ENCODE peak calls at places on chromosomes 7 and 10, in four cellular contexts. W is effector memory CD4-positive, alpha-beta T cell; L is pancreas; Q is CD8-positive, alpha-beta memory T cell. F is an unnamed sample.

GRCh38 chr10:89837173-89838001 is 136.0 kb downstream of the KIF20B start:
- DNase-seq in L (peak; percentile 38), W (no peak), Q (peak; percentile 61), F (no peak)

GRCh38 chr7:108455833-108456677 is at the start of gene NRCAM:
- DNase-seq in Q (no peak), L (peak; percentile 88), W (no peak), F (no peak)

GRCh38 chr10:93139059-93139658 is 65.5 kb downstream of the CYP26A1 start:
- DNase-seq in Q (no peak), W (no peak), L (no peak), F (no peak)

GRCh38 chr7:33804261-33804660 is 101.1 kb upstream of the BMPER start:
- DNase-seq in L (no peak), Q (no peak), W (no peak), F (no peak)

GRCh38 chr7:50379082-50379481 is 71.1 kb downstream of the FIGNL1 start:
- DNase-seq in Q (no peak), W (no peak), L (peak; percentile 27), F (no peak)

GRCh38 chr7:69395072-69395714 is 203.1 kb upstream of the AUTS2 start:
- DNase-seq in Q (no peak), L (no peak), W (no peak), F (no peak)

GRCh38 chr7:7861211-7861633 is 107.4 kb upstream of the GLCCI1 start:
- DNase-seq in W (no peak), L (no peak), Q (no peak), F (no peak)

GRCh38 chr10:114576132-114576487 is 82.0 kb downstream of the ABLIM1 start:
- DNase-seq in W (no peak), L (no peak), Q (no peak), F (no peak)

GRCh38 chr10:27235706-27236105 is 4.9 kb downstream of the ACBD5 start:
- DNase-seq in W (no peak), Q (no peak), L (no peak), F (no peak)

GRCh38 chr10:49068209-49068608 is 47.1 kb downstream of the VSTM4 start:
- DNase-seq in L (no peak), Q (no peak), W (no peak), F (no peak)

GRCh38 chr7:16266877-16267276 is 154.5 kb downstream of the CRPPA start:
- DNase-seq in W (no peak), Q (no peak), L (no peak), F (no peak)

GRCh38 chr10:104256335-104257080 is 1.8 kb downstream of the GSTO1 start:
- DNase-seq in L (no peak), W (no peak), Q (no peak), F (no peak)

GRCh38 chr10:11609492-11610093 is 1.9 kb downstream of the USP6NL start:
- DNase-seq in W (no peak), L (no peak), Q (no peak), F (no peak)

GRCh38 chr10:11611248-11612003 is at the start of gene USP6NL:
- DNase-seq in L (peak; percentile 95), W (peak; percentile 43), Q (peak; percentile 74), F (peak; percentile 25)

GRCh38 chr10:11610855-11611247 is 599 bp downstream of the USP6NL start:
- DNase-seq in L (peak; percentile 54), Q (no peak), W (no peak), F (no peak)

GRCh38 chr10:11610151-11610854 is 1.1 kb downstream of the USP6NL start:
- DNase-seq in L (no peak), W (no peak), Q (no peak), F (no peak)

DNA sequence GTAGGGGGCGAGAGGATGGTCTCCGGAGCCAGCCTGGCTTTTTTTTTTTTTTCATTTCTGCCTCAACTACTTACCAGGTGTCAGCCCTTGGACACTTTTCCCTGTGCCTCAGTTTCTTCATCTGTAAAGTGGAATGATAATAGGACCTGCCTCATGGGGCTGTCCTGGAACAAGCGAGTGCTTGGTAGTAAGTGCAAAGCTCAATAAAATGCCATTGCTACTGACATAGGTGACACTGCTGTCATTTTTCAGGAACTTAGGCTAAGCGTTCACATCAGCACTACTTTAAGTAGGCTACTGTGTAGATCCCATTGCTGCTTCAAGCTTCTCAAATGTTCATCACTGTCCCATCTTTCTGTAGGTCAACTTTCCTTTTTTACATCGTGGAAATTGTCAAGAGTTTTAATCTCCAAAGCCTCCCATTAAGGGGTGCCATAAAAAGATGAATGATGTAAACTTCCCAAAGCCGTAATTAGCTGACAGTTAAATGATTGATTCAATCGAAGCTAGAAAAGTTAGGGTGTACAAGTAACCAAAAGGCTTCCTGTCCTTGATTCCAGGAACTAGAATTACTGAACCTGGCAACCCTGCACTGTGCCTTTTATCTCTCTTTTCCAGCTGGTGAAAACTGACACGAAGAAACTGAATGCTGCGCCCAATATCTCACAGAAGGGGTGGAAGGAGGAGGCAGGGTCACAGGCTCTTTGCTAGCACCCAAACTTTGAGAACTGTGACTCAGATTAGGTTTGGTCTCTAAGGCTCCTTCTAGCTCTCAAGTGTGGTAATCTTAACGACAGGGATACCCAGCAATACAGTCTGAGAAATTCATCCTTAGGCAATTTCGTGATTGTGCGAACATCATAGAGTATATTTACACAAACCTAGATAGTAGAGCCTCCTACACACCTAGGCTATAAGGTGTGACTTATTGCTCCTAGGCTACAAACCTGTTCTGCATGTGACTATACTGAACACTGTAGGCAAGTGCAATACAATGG is 853 bp upstream of the USP6NL start:
- DNase-seq in L (no peak), Q (no peak), W (no peak), F (no peak)
- H3K27ac ChIP-seq in L (peak overlapping the region; percentile 71), Q (peak overlapping the region; percentile 79), W (no peak overlapping the region), F (peak overlapping the region; percentile 95)

DNA sequence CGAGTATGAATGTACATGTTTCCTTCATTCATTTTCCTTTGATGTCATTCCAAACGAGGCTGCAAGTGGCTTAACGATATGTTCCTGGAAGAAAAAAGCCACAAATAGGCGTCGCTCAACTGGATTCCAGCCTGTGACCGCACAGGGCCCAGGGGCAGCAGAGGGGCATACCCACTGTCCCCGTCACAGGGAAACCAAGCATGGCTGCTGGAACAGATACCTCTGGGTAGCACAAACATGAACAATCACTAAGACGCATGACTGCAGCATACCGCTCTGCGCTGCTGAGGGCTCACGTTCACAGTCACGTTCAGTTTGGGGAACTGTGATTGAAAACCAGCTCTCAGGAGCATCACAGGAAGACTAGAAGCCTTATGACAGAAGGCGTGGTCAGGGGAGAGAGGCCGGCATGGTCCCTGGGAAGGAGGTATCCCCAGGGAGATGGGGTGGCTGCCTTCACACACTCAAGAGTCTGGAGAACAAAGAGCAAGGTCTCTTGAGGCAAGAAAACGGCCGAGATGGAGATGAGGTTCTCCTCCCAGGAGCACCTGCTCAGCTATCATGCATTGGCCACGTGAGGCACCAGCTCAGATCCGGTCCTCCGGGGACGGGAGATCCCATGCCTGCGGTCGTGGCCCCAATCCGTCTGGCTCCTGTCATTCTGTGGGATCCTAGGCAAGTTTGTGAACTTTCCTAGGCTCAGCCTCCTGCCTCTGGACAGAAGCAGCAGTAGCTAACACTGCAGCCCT is 213.6 kb downstream of the DIP2C start:
- DNase-seq in W (no peak), Q (no peak), L (no peak), F (no peak)
- H3K27ac ChIP-seq in W (no peak overlapping the region), Q (no peak overlapping the region), L (no peak overlapping the region), F (no peak overlapping the region)

GRCh38 chr7:42493436-42494198 is 256.6 kb upstream of the GLI3 start:
- DNase-seq in Q (no peak), W (no peak), L (peak; percentile 27), F (no peak)

GRCh38 chr7:42492895-42493294 is 255.9 kb upstream of the GLI3 start:
- DNase-seq in Q (no peak), L (no peak), W (no peak), F (no peak)

GRCh38 chr7:42495251-42495650 is 258.2 kb upstream of the GLI3 start:
- DNase-seq in Q (no peak), W (no peak), L (no peak), F (no peak)

GRCh38 chr7:42494199-42494710 is 257.2 kb upstream of the GLI3 start:
- DNase-seq in L (no peak), Q (no peak), W (no peak), F (no peak)

GRCh38 chr7:42494722-42495121 is 257.7 kb upstream of the GLI3 start:
- DNase-seq in L (no peak), Q (no peak), W (no peak), F (no peak)
- H3K27ac ChIP-seq in L (no peak overlapping the region), Q (no peak overlapping the region), W (no peak overlapping the region), F (peak overlapping the region; percentile 37)

GRCh38 chr10:5681930-5682329 is 2.7 kb upstream of the TASOR2 start:
- DNase-seq in Q (no peak), W (no peak), L (no peak), F (no peak)

GRCh38 chr10:5684971-5685763 is 529 bp downstream of the TASOR2 start:
- DNase-seq in L (peak; percentile 67), W (peak; percentile 49), Q (peak; percentile 78), F (no peak)

GRCh38 chr10:5685764-5686240 is 1.2 kb downstream of the TASOR2 start:
- DNase-seq in Q (no peak), W (no peak), L (no peak), F (no peak)

GRCh38 chr10:5684318-5684970 is at the start of gene TASOR2:
- DNase-seq in L (peak; percentile 97), W (peak; percentile 93), Q (peak; percentile 97), F (peak; percentile 83)

DNA sequence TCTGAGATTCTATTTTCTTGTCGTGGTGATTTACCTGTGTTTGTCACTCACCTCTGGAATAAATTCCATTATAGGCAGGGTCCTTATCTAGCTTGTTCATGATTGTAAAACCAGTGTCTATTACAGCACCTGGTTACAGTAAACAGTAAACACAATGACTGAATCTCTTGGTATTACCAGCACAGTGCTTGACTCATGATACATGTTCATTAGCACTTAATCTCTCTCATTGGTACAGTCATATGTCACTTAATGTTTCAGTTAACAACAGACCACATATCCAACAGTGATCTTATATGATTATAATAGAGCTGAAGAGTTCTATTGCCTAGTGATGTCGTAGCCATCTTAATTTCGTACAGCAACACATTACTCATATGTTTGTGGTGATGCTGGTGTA is 1.6 kb upstream of the TASOR2 start:
- DNase-seq in L (no peak), Q (no peak), W (no peak), F (no peak)
- H3K27ac ChIP-seq in L (no peak overlapping the region), Q (no peak overlapping the region), W (no peak overlapping the region), F (no peak overlapping the region)

GRCh38 chr7:47778153-47778661 is 170.1 kb downstream of the PKD1L1 start:
- DNase-seq in W (no peak), Q (no peak), L (no peak), F (no peak)
- H3K27ac ChIP-seq in W (no peak overlapping the region), Q (no peak overlapping the region), L (no peak overlapping the region), F (no peak overlapping the region)

DNA sequence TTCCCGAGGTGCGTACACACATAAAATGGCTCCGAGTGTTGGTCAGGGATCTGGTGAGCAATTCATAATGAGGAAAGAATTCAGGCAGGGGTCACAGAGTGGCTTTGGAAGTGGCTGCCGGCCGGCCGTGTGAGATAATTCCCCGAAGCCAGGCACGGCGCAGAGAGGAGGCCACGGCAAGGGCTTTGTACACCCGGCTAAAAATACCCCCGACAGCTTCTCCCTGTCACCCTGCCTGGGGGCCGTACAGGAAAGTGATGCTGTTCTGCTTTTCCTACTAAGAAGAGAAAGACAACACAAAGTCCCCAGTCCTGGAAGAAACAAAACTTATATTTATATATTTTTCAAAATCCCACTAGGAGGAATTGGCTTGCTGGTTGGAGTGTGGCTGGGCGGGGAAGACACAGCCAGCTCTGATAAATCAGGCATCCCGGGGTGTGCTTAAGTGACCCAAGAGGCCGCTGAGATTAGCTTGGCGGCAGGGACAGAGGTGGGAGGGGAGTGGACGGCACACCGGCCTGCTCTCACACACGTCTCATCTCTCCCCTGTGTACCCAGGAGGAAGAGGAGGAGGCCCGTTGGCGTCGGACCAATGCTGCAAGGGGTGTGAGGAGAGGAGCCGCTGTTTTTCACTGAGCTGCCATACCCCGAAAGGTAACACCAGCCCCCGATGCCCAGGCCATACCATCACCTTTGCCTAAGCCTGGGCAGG is 70.5 kb downstream of the ZMIZ1 start:
- DNase-seq in L (no peak), Q (no peak), W (no peak), F (no peak)
- H3K27ac ChIP-seq in L (no peak overlapping the region), Q (no peak overlapping the region), W (no peak overlapping the region), F (peak overlapping the region; percentile 78)